ENCODE peak calls at places on chromosomes 12 and 14, in nine cellular contexts. Q, O, S, P, C, M, U, Z and L are unnamed samples.

GRCh38 chr12:92912052-92912451 is 17.0 kb downstream of the EEA1 start:
- DNase-seq in Z (peak; percentile 88), O (no peak), U (no peak), P (peak; percentile 32), S (no peak), M (peak; percentile 24), C (no peak), Q (no peak), L (no peak)

GRCh38 chr14:99028041-99028440 is 244.0 kb downstream of the BCL11B start:
- DNase-seq in Z (no peak), C (no peak), P (no peak), M (no peak), Q (no peak), O (no peak), S (no peak), U (no peak), L (no peak)

GRCh38 chr14:50666772-50667490 is 1.2 kb downstream of the SAV1 start:
- DNase-seq in Q (peak; percentile 67), Z (peak; percentile 55), M (peak; percentile 57), U (peak; percentile 37), O (peak; percentile 74), C (no peak), S (peak; percentile 56), P (peak; percentile 73), L (peak; percentile 75)

GRCh38 chr14:25048170-25049126 is 1.5 kb downstream of the STXBP6 start:
- DNase-seq in C (no peak), Q (peak; percentile 87), Z (no peak), P (peak; percentile 86), M (no peak), O (no peak), U (no peak), S (peak; percentile 25), L (peak; percentile 67)

GRCh38 chr14:21528381-21529348 is 2.5 kb upstream of the SALL2 start:
- DNase-seq in Z (peak; percentile 24), M (no peak), U (peak; percentile 93), P (peak; percentile 52), C (no peak), S (no peak), Q (no peak), O (no peak), L (peak; percentile 42)

GRCh38 chr12:69987453-69988102 is 162.6 kb downstream of the MYRFL start:
- DNase-seq in P (peak; percentile 94), Z (no peak), S (peak; percentile 64), U (peak; percentile 24), O (peak; percentile 76), M (peak; percentile 77), C (peak; percentile 25), Q (peak; percentile 78), L (no peak)

GRCh38 chr12:124680863-124681778 is 113.7 kb upstream of the NCOR2 start:
- DNase-seq in U (peak; percentile 80), S (no peak), Z (peak; percentile 99), M (peak; percentile 90), P (peak; percentile 95), Q (peak; percentile 79), O (no peak), C (peak; percentile 98), L (peak; percentile 45)

GRCh38 chr14:95697764-95698163 is 11.5 kb downstream of the TCL1B start:
- DNase-seq in Q (no peak), P (no peak), U (no peak), M (no peak), Z (no peak), S (no peak), C (no peak), O (no peak), L (no peak)

GRCh38 chr14:67576216-67576615 is 23.9 kb downstream of the PIGH start:
- DNase-seq in C (no peak), U (no peak), O (no peak), S (no peak), Z (no peak), M (no peak), Q (no peak), P (no peak), L (no peak)

GRCh38 chr12:130968611-130969010 is 14.9 kb downstream of the ADGRD1 start:
- DNase-seq in M (no peak), U (no peak), C (no peak), Q (no peak), O (peak; percentile 17), P (no peak), Z (no peak), S (no peak), L (no peak)

GRCh38 chr14:61101803-61102548 is 120.9 kb downstream of the SLC38A6 start:
- DNase-seq in O (no peak), C (no peak), S (no peak), Z (peak; percentile 77), P (peak; percentile 65), U (no peak), M (peak; percentile 49), Q (no peak), L (no peak)

GRCh38 chr12:51205350-51205749 is 12.5 kb downstream of the POU6F1 start:
- DNase-seq in M (no peak), P (no peak), Z (no peak), S (no peak), U (no peak), O (no peak), C (no peak), Q (no peak), L (no peak)

GRCh38 chr14:33692762-33693161 is 258.1 kb downstream of the EGLN3 start:
- DNase-seq in C (no peak), P (peak; percentile 24), M (no peak), O (no peak), S (no peak), U (no peak), Z (no peak), Q (no peak), L (no peak)

GRCh38 chr14:94291906-94292525 is 1.1 kb downstream of the SERPINA10 start:
- DNase-seq in M (no peak), Q (no peak), Z (no peak), P (no peak), O (no peak), U (peak; percentile 35), C (no peak), S (no peak), L (no peak)

GRCh38 chr14:61761557-61761956 is 663 bp upstream of the SNAPC1 start:
- DNase-seq in S (no peak), P (no peak), U (no peak), Z (no peak), M (no peak), C (peak; percentile 28), O (no peak), Q (no peak), L (no peak)

GRCh38 chr12:74776378-74776777 is 238.7 kb downstream of the ATXN7L3B start:
- DNase-seq in M (no peak), P (no peak), Q (no peak), O (no peak), U (no peak), S (no peak), Z (no peak), C (no peak), L (no peak)

GRCh38 chr12:75750950-75751349 is 239.5 kb upstream of the KRR1 start:
- DNase-seq in Z (no peak), O (no peak), Q (no peak), C (peak; percentile 37), U (peak; percentile 54), P (peak; percentile 89), M (no peak), S (no peak), L (no peak)

GRCh38 chr12:27566159-27566558 is 42.2 kb downstream of the PPFIBP1 start:
- DNase-seq in P (no peak), O (no peak), C (no peak), S (no peak), M (no peak), Z (peak; percentile 21), U (no peak), Q (no peak), L (no peak)

GRCh38 chr12:57092529-57092862 is 3.6 kb downstream of the NAB2 start:
- DNase-seq in P (no peak), M (no peak), U (no peak), O (no peak), Z (no peak), Q (no peak), S (no peak), C (no peak), L (no peak)
- TF ChIP-seq POLR2A in P (no peak), M (no peak), U (no peak), O (no peak), Z (no peak), Q (no peak), S (no peak), C (no peak), L (no peak)

GRCh38 chr12:121423682-121424631 is 24.0 kb downstream of the RNF34 start:
- DNase-seq in Q (no peak), S (no peak), Z (peak; percentile 44), U (no peak), O (no peak), C (no peak), M (peak; percentile 24), P (peak; percentile 38), L (no peak)
- TF ChIP-seq POLR2A in Q (no peak), S (no peak), Z (no peak), U (no peak), O (no peak), C (no peak), M (no peak), P (no peak), L (no peak)

DNA sequence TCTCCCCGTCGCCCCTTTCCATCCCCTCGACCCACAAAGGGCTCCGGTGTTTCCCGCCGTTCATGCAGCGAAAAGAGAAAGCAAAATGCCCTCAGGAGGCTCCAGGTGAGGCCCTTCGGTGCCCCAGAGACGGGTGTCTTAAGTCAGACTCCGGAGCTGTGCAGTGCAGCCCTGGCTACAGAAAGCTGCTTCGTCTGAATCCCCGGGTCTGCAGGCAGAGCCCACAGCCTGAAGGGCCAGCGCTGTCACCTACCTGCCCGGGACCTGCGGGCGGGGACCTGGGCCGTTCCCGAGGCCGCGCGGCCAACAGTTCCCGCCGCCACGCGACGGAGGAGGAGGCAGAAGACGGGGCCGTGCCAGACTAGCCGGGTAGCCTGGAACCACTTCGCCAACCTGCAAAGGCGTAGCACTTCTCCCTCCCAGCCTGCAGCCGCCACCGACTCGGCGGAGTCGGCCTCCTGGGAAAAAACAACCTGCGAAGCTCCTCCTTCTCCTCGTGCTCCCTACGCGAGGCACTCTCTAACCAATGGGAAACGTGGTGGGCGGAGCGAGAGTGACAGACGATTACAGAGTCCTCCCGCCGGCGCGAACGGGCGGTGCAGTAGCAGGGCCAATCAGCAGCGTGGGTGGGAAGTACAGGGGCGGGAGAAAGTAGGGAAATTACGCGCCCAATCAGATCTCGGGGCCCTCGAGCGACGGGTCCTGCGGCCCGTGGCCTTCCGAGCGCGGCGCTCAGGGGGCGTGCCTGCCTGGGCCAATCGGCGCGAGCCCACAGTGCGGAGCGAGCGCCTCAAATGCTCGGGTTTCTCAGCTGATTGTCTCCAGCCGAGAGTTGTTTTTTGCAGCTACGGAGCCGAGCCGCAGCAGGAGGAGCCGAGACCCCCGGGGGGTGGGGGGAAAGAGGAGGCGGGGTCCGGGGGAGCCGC is at the start of the genes GPR137C and TXNDC16:
- DNase-seq in O (peak; percentile 100), Z (peak; percentile 99), Q (peak; percentile 100), S (peak; percentile 100), M (peak; percentile 100), P (peak; percentile 99), C (peak; percentile 97), U (peak; percentile 99), L (peak; percentile 99)
- TF ChIP-seq POLR2A in O (peak; percentile 63), Z (peak; percentile 69), Q (peak; percentile 97), S (peak; percentile 92), M (peak; percentile 98), P (peak; percentile 32), C (peak; percentile 47), U (peak; percentile 94), L (peak; percentile 98)

GRCh38 chr12:54419088-54419887 is at the start of gene ITGA5:
- DNase-seq in S (peak; percentile 73), Z (peak; percentile 77), Q (peak; percentile 74), P (peak; percentile 69), M (peak; percentile 87), U (no peak), C (peak; percentile 90), O (peak; percentile 76), L (peak; percentile 25)
- TF ChIP-seq POLR2A in S (peak; percentile 74), Z (peak; percentile 54), Q (peak; percentile 60), P (peak; percentile 77), M (peak; percentile 91), U (no peak), C (peak; percentile 68), O (no peak), L (peak; percentile 36)